ENCODE peak calls at places on chromosomes 2 and 18, in four cellular contexts. P, C, M and K are unnamed samples. For H3K4me1, the result is how much of the 10 kb centered on the place peaks cover.

GRCh38 chr2:96913398-96914202 is 43.7 kb upstream of the SEMA4C start:
- ATAC-seq in C (no peak), P (peak), M (peak), K (peak)

GRCh38 chr18:59050661-59051057 is 89.0 kb upstream of the SEC11C start:
- ATAC-seq in C (no peak), M (no peak), P (no peak), K (no peak)

GRCh38 chr2:100451734-100452133 is 18.5 kb upstream of the NMS start:
- ATAC-seq in P (no peak), M (no peak), C (no peak), K (no peak)

GRCh38 chr2:203824057-203824456 is 43.5 kb upstream of the CTLA4 start:
- ATAC-seq in P (no peak), M (no peak), C (no peak), K (no peak)

GRCh38 chr2:54708584-54709340 is 14.7 kb upstream of the EML6 start:
- ATAC-seq in P (peak), M (peak), C (peak), K (peak)

GRCh38 chr2:202121532-202122166 is 48.6 kb downstream of the KIAA2012 start:
- ATAC-seq in P (peak), C (no peak), M (peak), K (peak)

GRCh38 chr2:176090870-176091269 is 1.7 kb upstream of the HOXD13 start:
- ATAC-seq in P (no peak), C (no peak), M (no peak), K (no peak)

GRCh38 chr2:38115216-38116012 is 39.5 kb upstream of the CYP1B1 start:
- ATAC-seq in C (peak), M (peak), P (peak), K (peak)

GRCh38 chr18:73514449-73514848 is 633.2 kb downstream of the FBXO15 start:
- ATAC-seq in M (no peak), C (no peak), P (no peak), K (no peak)

GRCh38 chr2:231421051-231421580 is 25.6 kb downstream of the B3GNT7 start:
- ATAC-seq in M (no peak), P (no peak), C (no peak), K (no peak)

GRCh38 chr18:63962137-63962536 is 7.7 kb upstream of the SERPINB8 start:
- ATAC-seq in P (no peak), C (no peak), M (no peak), K (no peak)

GRCh38 chr2:239727776-239728600 is 297.2 kb downstream of the NDUFA10 start:
- ATAC-seq in M (no peak), C (peak), P (peak), K (no peak)

GRCh38 chr2:11370377-11371098 is 26.1 kb upstream of the ROCK2 start:
- ATAC-seq in P (no peak), C (no peak), M (peak), K (no peak)

GRCh38 chr2:84515788-84516187 is 510 bp upstream of the DNAH6 start:
- ATAC-seq in C (no peak), M (peak), P (no peak), K (no peak)

GRCh38 chr2:174716785-174717184 is 47.5 kb downstream of the CHRNA1 start:
- ATAC-seq in C (no peak), M (no peak), P (no peak), K (no peak)

GRCh38 chr2:54858021-54858681 is 134.7 kb downstream of the EML6 start:
- ATAC-seq in P (no peak), M (no peak), C (no peak), K (no peak)

DNA sequence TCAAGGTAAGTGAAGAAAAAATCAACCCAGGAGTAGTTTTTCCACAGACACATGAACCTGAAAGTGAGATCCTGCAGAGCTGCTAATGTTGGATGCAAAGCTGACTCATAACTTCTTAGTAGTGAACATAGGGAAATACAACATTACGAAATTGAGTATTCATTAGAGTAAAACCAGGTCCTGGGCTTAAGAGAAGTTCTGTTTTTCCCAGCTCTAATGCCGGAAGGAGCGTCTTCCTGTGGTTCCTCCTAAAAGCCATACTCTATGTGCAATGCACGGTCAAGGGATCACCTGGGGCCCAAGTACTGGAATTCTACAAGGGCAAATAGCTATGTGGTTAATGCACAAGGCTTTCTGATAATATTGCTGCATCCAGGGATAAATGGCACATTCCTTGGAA is 141.6 kb downstream of the RBMS1 start:
- ATAC-seq in P (peak), C (no peak), M (peak), K (peak)
- H3K27ac ChIP-seq in P (peak), C (no peak), M (no peak), K (no peak)

GRCh38 chr18:32468147-32468845 is 2.4 kb downstream of the GAREM1 start:
- ATAC-seq in P (no peak), M (no peak), C (no peak), K (no peak)

GRCh38 chr18:32469691-32470131 is 971 bp downstream of the GAREM1 start:
- ATAC-seq in P (no peak), C (no peak), M (no peak), K (no peak)

GRCh38 chr18:32470136-32470712 is 458 bp downstream of the GAREM1 start:
- ATAC-seq in M (peak), P (peak), C (peak), K (peak)

GRCh38 chr18:32470713-32471633 is at the start of gene GAREM1:
- ATAC-seq in P (peak), M (peak), C (peak), K (peak)

GRCh38 chr18:32469190-32469611 is 1.5 kb downstream of the GAREM1 start:
- ATAC-seq in P (peak), C (peak), M (no peak), K (no peak)
- H3K4me3 ChIP-seq in P (peak), C (peak), M (peak), K (peak)

DNA sequence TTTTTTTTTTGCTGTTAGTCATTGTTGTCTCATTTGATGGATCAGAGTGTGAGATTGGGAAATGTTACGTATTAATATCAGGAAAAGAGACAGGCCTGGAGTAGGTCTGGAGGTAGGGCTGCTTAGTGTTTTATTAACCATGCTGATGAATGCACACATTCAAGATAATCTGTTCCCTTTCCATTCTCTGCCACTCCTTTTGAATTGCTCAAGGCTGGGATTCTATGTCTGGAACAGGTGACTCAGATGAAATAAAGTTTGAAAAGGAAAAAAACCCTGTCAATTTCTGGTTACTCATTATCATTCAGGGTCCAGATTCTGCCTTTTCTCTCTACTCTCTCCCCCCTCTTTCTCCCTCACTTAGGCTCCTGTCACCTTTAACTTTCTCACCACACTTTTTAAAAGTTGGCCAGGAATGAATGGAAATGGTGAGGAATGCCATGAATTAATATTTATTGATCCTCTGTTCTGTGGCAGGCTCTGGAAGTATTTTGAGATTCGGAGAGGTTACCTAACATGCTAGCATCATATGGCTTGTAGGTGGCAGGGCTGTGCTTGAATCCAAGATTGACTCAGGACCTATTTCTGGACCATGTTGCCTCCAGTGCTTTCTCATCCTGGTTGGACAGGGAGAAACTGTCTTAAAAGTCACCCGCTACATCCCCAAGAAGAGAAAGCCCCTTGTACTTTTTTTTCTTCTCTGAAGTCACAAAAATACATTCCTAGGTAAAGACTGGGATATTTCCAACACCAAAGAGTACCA is 40.2 kb downstream of the MAP4K4 start:
- ATAC-seq in P (peak), C (no peak), M (no peak), K (no peak)
- H3K4me1 ChIP-seq in P (half or more), C (under half), M (half or more), K (under half)

DNA sequence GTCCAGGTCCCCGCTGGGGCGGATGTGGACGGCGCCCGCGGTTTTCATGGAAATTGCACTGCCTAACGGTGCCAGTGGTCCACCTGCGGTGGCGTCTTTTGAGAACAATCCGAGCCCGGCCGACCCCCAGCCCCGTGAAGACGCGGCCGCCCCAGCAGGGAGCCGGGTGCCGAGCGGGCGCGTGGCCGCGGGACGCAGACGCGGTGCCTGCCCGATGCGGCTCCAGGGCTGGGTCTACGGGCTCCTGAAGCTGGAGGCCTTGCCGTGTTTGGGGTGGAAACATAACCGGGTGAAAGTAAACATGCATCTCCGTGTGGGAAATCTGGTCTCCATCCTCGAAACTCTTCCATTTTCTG is 487 bp downstream of the INPP4A start:
- ATAC-seq in C (peak), P (peak), M (peak), K (peak)
- H3K27ac ChIP-seq in C (no peak), P (peak), M (peak), K (peak)

GRCh38 chr18:61335737-61336555 is 2.7 kb downstream of the CDH20 start:
- ATAC-seq in P (no peak), M (no peak), C (no peak), K (no peak)
- H3K4me3 ChIP-seq in P (no peak), M (no peak), C (no peak), K (no peak)